ENCODE peak calls at places on chromosomes 11 and 22, in ten cellular contexts. R is nucleus accumbens, A is neural progenitor cell, S is NCI-H2081, E is amygdala, O is NCI-H2107, X is progenitor cell of endocrine pancreas, N is Panc1, D is foreskin fibroblast, M is fibroblast of villous mesenchyme. Y is an unnamed sample.

GRCh38 chr11:65591939-65592814 is 3.4 kb downstream of the KCNK7 start:
- DNase-seq in A (peak), E (no peak), O (no peak), S (no peak), X (no peak), N (no peak), R (no peak), D (peak), M (no peak), Y (no peak)

GRCh38 chr22:22687638-22688500 is 43.5 kb downstream of the GGTLC2 start:
- DNase-seq in E (no peak), X (peak), S (peak), N (peak), M (peak), D (peak), O (no peak), R (no peak), A (peak), Y (peak)

GRCh38 chr11:75244052-75244814 is 3.7 kb downstream of the TPBGL start:
- DNase-seq in R (no peak), N (no peak), A (no peak), X (no peak), S (no peak), E (no peak), O (no peak), M (no peak), D (no peak), Y (no peak)

GRCh38 chr11:120236169-120237107 is 3.5 kb upstream of the POU2F3 start:
- DNase-seq in M (no peak), N (no peak), R (no peak), A (no peak), S (no peak), E (no peak), X (no peak), O (no peak), D (no peak), Y (peak)

GRCh38 chr11:130945945-130946344 is 29.7 kb upstream of the SNX19 start:
- DNase-seq in S (no peak), X (no peak), D (peak), A (no peak), O (no peak), M (peak), N (no peak), E (no peak), R (no peak), Y (no peak)

GRCh38 chr22:50151571-50152537 is 18.7 kb upstream of the PANX2 start:
- DNase-seq in X (no peak), N (no peak), D (no peak), S (no peak), A (no peak), R (no peak), M (no peak), O (no peak), E (no peak), Y (no peak)

GRCh38 chr11:75852406-75853017 is 37.5 kb downstream of the UVRAG start:
- DNase-seq in X (no peak), A (no peak), R (no peak), M (no peak), D (no peak), E (no peak), S (no peak), O (no peak), N (no peak), Y (no peak)

GRCh38 chr11:92225563-92226308 is 1.1 kb downstream of the FAT3 start:
- DNase-seq in S (peak), D (no peak), R (peak), A (peak), M (peak), E (no peak), O (no peak), X (peak), N (no peak), Y (no peak)

GRCh38 chr11:18393581-18394299 is 623 bp upstream of the LDHA start:
- DNase-seq in A (no peak), N (no peak), D (no peak), X (no peak), S (no peak), E (no peak), M (no peak), O (no peak), R (no peak), Y (no peak)

GRCh38 chr11:33613404-33613803 is 87.2 kb downstream of the C11orf91 start:
- DNase-seq in N (no peak), E (no peak), M (no peak), A (no peak), S (no peak), R (no peak), D (no peak), O (no peak), X (no peak), Y (no peak)

GRCh38 chr11:70135142-70136132 is 57.3 kb downstream of the ANO1 start:
- DNase-seq in A (peak), N (no peak), O (peak), S (no peak), X (no peak), M (peak), E (no peak), R (no peak), D (no peak), Y (no peak)

GRCh38 chr11:117796456-117797428 is at the start of gene DSCAML1:
- DNase-seq in M (no peak), S (no peak), O (no peak), R (peak), A (peak), D (no peak), E (peak), N (no peak), X (no peak), Y (no peak)